ENCODE peak calls at places on chromosomes 7 and 10, in four cellular contexts. S is lung; V is ovary; N is CD8-positive, alpha-beta T cell. P is an unnamed sample.

GRCh38 chr10:114239117-114239993 is at the start of gene VWA2:
- DNase-seq in V (no peak), S (peak), N (no peak), P (peak)

GRCh38 chr7:41134873-41135250 is 568.0 kb downstream of the INHBA start:
- DNase-seq in V (no peak), S (no peak), N (no peak), P (no peak)

GRCh38 chr10:66564341-66564740 is 361.5 kb upstream of the LRRTM3 start:
- DNase-seq in V (no peak), N (no peak), S (no peak), P (no peak)

GRCh38 chr10:31490858-31491504 is 172.0 kb downstream of the ZEB1 start:
- DNase-seq in N (no peak), V (no peak), S (no peak), P (no peak)

GRCh38 chr10:70106958-70107791 is 25.4 kb downstream of the AIFM2 start:
- DNase-seq in V (no peak), N (no peak), S (no peak), P (no peak)

GRCh38 chr7:138097064-138097741 is 20.9 kb downstream of the AKR1D1 start:
- DNase-seq in N (no peak), V (no peak), S (no peak), P (no peak)

GRCh38 chr10:88019753-88020152 is 156.3 kb downstream of the PTEN start:
- DNase-seq in V (no peak), N (no peak), S (no peak), P (no peak)

GRCh38 chr10:11091517-11092102 is 73.9 kb downstream of the CELF2 start:
- DNase-seq in S (no peak), V (no peak), N (no peak), P (no peak)

GRCh38 chr7:30331338-30331737 is 46.9 kb downstream of the ZNRF2 start:
- DNase-seq in N (no peak), S (no peak), V (no peak), P (no peak)

DNA sequence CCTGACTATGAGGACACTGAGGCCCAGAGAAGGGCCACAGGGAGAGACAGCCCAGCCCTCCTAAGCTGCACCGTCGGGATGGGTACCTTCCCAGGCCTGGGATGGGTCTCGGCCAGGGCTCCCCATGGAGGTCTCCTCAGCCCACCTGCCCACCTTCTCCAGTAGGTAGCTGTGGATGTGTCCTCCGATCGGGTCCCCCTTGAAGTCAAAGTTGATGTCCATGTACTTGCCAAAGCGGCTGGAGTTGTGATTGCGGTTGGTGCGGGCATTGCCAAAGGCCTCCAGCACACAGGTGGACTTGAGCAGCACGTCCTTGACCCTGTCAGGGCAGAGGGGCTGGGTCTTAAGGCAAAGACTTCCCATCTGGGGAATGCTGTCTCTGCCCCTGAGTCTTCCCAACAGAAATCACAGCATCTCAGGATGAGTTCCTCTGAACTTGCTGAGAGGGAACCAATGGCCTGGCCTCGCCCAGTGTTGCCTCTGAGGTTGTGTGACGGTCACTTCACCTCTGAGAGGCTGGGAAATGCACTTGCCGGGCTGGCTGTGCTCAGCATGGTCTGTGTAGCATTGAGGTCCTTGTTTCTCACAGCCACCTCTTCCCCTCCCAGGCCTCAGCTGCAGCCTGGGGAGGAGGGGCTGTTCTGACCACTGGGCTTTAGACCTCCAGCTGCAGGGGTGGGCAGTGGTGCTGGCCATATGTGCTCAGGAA is 3.3 kb downstream of the MYO1G start:
- DNase-seq in N (no peak), S (no peak), V (no peak), P (no peak)
- TF ChIP-seq CTCF in N (no peak), S (no peak), V (no peak), P (no peak)

GRCh38 chr10:12670004-12670403 is 320.7 kb downstream of the CAMK1D start:
- DNase-seq in N (no peak), S (no peak), V (no peak), P (no peak)
- H3K4me3 ChIP-seq in N (no peak), S (no peak), V (no peak), P (no peak)

DNA sequence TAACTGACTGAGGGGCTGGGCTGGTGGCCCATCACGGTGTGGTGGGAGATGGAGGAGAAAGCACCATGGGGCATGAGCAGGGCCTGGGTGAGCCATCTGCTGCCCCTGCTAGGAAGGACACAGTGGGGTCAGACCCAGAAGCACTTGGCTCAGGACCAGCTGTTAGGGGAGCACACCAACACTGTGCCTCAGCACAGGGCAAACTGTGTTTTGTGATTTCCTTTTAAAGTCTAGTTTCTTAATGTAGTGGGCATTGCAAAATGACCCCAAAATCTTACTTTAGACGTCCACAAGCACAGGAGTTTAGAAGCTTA is 41.2 kb downstream of the NCAPG2 start:
- DNase-seq in S (no peak), V (no peak), N (no peak), P (no peak)
- TF ChIP-seq CTCF in S (no peak), V (no peak), N (no peak), P (no peak)

DNA sequence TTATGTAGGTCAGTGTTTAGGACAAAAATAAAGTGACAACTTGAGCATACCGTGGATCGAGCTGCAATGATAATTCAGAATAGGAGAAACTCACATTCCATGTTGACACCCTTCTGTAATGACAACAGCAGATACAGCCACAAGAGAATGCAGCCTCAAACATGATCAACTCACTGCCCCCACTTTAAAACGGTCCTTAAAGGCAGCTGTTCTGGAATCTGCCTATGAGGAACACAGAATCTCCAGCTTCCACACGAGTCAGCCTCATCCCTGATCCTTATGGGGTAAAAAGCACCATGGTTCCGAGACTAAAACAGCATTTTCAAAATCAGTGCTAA is 32.5 kb upstream of the DAGLB start:
- DNase-seq in V (no peak), S (no peak), N (no peak), P (no peak)
- H3K4me3 ChIP-seq in V (no peak), S (no peak), N (no peak), P (peak)

GRCh38 chr7:39145283-39145682 is 167.6 kb downstream of the POU6F2 start:
- DNase-seq in S (no peak), V (no peak), N (no peak), P (no peak)
- TF ChIP-seq CTCF in S (no peak), V (no peak), N (no peak), P (no peak)

P was measured in left ventricle myocardium inferior.